ENCODE peak calls at places on chromosomes 11 and 22, in five cellular contexts. F, C, M, T and S are unnamed samples. For H3K4me1 and H3K36me3, the result is how much of the 10 kb centered on the place peaks cover.

GRCh38 chr11:20037358-20037757 is 122.9 kb downstream of the DBX1 start:
- DNase-seq in F (no peak), C (no peak), M (no peak), T (no peak), S (no peak)

GRCh38 chr11:86558219-86558618 is 114.2 kb downstream of the ME3 start:
- DNase-seq in F (no peak), C (no peak), M (no peak), T (no peak), S (no peak)

GRCh38 chr11:134984421-134984820 is 572.4 kb upstream of the B3GAT1 start:
- DNase-seq in F (no peak), C (no peak), M (no peak), T (no peak), S (no peak)

GRCh38 chr22:17098379-17098819 is 13.6 kb downstream of the IL17RA start:
- DNase-seq in F (no peak), C (no peak), M (no peak), T (no peak), S (no peak)

GRCh38 chr11:95904009-95904650 is 19.8 kb downstream of the MTMR2 start:
- DNase-seq in F (no peak), C (no peak), M (no peak), T (no peak), S (no peak)

GRCh38 chr11:69881467-69882269 is 62.5 kb upstream of the FGF3 start:
- DNase-seq in F (no peak), C (no peak), M (no peak), T (peak), S (peak)

GRCh38 chr11:76990628-76991027 is 43.6 kb upstream of the B3GNT6 start:
- DNase-seq in F (no peak), C (no peak), M (no peak), T (no peak), S (no peak)

GRCh38 chr11:65559951-65560537 is 1.9 kb upstream of the LTBP3 start:
- DNase-seq in F (peak), C (no peak), M (no peak), T (no peak), S (peak)

GRCh38 chr11:27403195-27403594 is 40.2 kb upstream of the CCDC34 start:
- DNase-seq in F (no peak), C (no peak), M (no peak), T (no peak), S (no peak)

GRCh38 chr11:1877211-1878133 is 14.2 kb downstream of the PRR33 start:
- DNase-seq in F (peak), C (peak), M (peak), T (no peak), S (peak)

GRCh38 chr11:103829596-103829995 is 206.8 kb upstream of the DDI1 start:
- DNase-seq in F (no peak), C (no peak), M (no peak), T (no peak), S (no peak)

GRCh38 chr11:65432686-65433582 is 10.3 kb downstream of the NEAT1 start:
- DNase-seq in F (peak), C (no peak), M (no peak), T (peak), S (no peak)

GRCh38 chr11:44133335-44133946 is 38.0 kb downstream of the EXT2 start:
- DNase-seq in F (peak), C (no peak), M (no peak), T (peak), S (no peak)

GRCh38 chr11:32893947-32894827 is 1.6 kb downstream of the QSER1 start:
- DNase-seq in F (peak), C (peak), M (no peak), T (peak), S (no peak)

GRCh38 chr11:11667056-11667455 is 45.3 kb upstream of the GALNT18 start:
- DNase-seq in F (peak), C (no peak), M (no peak), T (no peak), S (no peak)

GRCh38 chr11:128688031-128688713 is 5.7 kb upstream of the FLI1 start:
- DNase-seq in F (no peak), C (no peak), M (no peak), T (no peak), S (no peak)

GRCh38 chr22:20965888-20966855 is 883 bp upstream of the AIFM3 start:
- DNase-seq in F (no peak), C (no peak), M (no peak), T (no peak), S (peak)

GRCh38 chr11:88183233-88183632 is 8.0 kb upstream of the RAB38 start:
- DNase-seq in F (no peak), C (no peak), M (no peak), T (no peak), S (no peak)

GRCh38 chr11:13465909-13466371 is 2.9 kb upstream of the BTBD10 start:
- DNase-seq in F (peak), C (no peak), M (no peak), T (peak), S (no peak)

GRCh38 chr11:121953122-121953521 is 162.9 kb downstream of the BLID start:
- DNase-seq in F (no peak), C (no peak), M (no peak), T (no peak), S (no peak)

GRCh38 chr11:67409261-67409666 is 5.4 kb downstream of the TBC1D10C start:
- DNase-seq in F (no peak), C (peak), M (peak), T (no peak), S (peak)

GRCh38 chr22:32646476-32646875 is 155.0 kb upstream of the TIMP3 start:
- DNase-seq in F (no peak), C (no peak), M (no peak), T (no peak), S (no peak)

GRCh38 chr11:43278302-43278956 is 33.4 kb upstream of the API5 start:
- DNase-seq in F (peak), C (no peak), M (no peak), T (peak), S (no peak)

GRCh38 chr11:64084962-64085710 is 49.4 kb downstream of the FLRT1 start:
- DNase-seq in F (no peak), C (no peak), M (peak), T (no peak), S (no peak)

GRCh38 chr11:44537679-44538078 is 27.8 kb upstream of the CD82 start:
- DNase-seq in F (no peak), C (no peak), M (no peak), T (no peak), S (no peak)

GRCh38 chr11:111982019-111982464 is 43.2 kb upstream of the DLAT start:
- DNase-seq in F (peak), C (peak), M (peak), T (peak), S (peak)

GRCh38 chr11:121613724-121614123 is 161.0 kb upstream of the SORL1-AS1 start:
- DNase-seq in F (no peak), C (no peak), M (no peak), T (no peak), S (no peak)

GRCh38 chr22:21815958-21816357 is 51.5 kb downstream of the MAPK1 start:
- DNase-seq in F (no peak), C (no peak), M (no peak), T (no peak), S (no peak)

GRCh38 chr22:20946080-20946986 is 20.7 kb upstream of the AIFM3 start:
- DNase-seq in F (peak), C (no peak), M (no peak), T (no peak), S (no peak)

GRCh38 chr11:65538232-65538914 is 13.5 kb downstream of the SCYL1 start:
- DNase-seq in F (no peak), C (no peak), M (no peak), T (no peak), S (no peak)

GRCh38 chr11:102266111-102266510 is 51.2 kb upstream of the BIRC3 start:
- DNase-seq in F (no peak), C (no peak), M (no peak), T (no peak), S (no peak)

GRCh38 chr22:36435516-36436415 is 45.7 kb downstream of the TXN2 start:
- DNase-seq in F (no peak), C (peak), M (peak), T (peak), S (peak)

GRCh38 chr11:75858613-75859012 is 43.6 kb downstream of the UVRAG start:
- DNase-seq in F (peak), C (no peak), M (no peak), T (no peak), S (no peak)

GRCh38 chr11:67060111-67060522 is 3.5 kb downstream of the RHOD start:
- DNase-seq in F (peak), C (no peak), M (no peak), T (no peak), S (no peak)

GRCh38 chr22:44272330-44272729 is 40.4 kb downstream of the SHISAL1 start:
- DNase-seq in F (no peak), C (no peak), M (no peak), T (no peak), S (no peak)
- H3K4me3 ChIP-seq in F (no peak), C (no peak), M (no peak), T (no peak), S (no peak)

GRCh38 chr22:50318356-50318697 is 8.5 kb downstream of the DENND6B start:
- DNase-seq in F (no peak), C (no peak), M (no peak), T (no peak), S (no peak)
- H3K4me1 ChIP-seq in F (under half), C (under half), M (under half), T (under half), S (under half)

GRCh38 chr22:24324137-24324536 is 53.5 kb downstream of the SPECC1L start:
- DNase-seq in F (no peak), C (no peak), M (no peak), T (no peak), S (no peak)
- H3K36me3 ChIP-seq in F (under half), C (under half), M (half or more), T (half or more), S (under half)

GRCh38 chr11:6771926-6772898 is at the start of gene OR2AG2:
- DNase-seq in F (no peak), C (no peak), M (no peak), T (no peak), S (no peak)
- H3K4me3 ChIP-seq in F (no peak), C (no peak), M (no peak), T (no peak), S (no peak)

GRCh38 chr11:62883677-62884076 is 3.0 kb downstream of the SLC3A2 start:
- DNase-seq in F (no peak), C (no peak), M (no peak), T (no peak), S (no peak)
- H3K4me1 ChIP-seq in F (under half), C (under half), M (half or more), T (under half), S (under half)

GRCh38 chr22:30582051-30582450 is 7.6 kb upstream of the GAL3ST1 start:
- DNase-seq in F (no peak), C (no peak), M (no peak), T (no peak), S (no peak)
- H3K36me3 ChIP-seq in F (under half), C (half or more), M (half or more), T (half or more), S (under half)

GRCh38 chr11:129968611-129969419 is 33.8 kb downstream of the PRDM10 start:
- DNase-seq in F (no peak), C (no peak), M (no peak), T (no peak), S (no peak)
- H3K4me3 ChIP-seq in F (no peak), C (no peak), M (no peak), T (no peak), S (no peak)

DNA sequence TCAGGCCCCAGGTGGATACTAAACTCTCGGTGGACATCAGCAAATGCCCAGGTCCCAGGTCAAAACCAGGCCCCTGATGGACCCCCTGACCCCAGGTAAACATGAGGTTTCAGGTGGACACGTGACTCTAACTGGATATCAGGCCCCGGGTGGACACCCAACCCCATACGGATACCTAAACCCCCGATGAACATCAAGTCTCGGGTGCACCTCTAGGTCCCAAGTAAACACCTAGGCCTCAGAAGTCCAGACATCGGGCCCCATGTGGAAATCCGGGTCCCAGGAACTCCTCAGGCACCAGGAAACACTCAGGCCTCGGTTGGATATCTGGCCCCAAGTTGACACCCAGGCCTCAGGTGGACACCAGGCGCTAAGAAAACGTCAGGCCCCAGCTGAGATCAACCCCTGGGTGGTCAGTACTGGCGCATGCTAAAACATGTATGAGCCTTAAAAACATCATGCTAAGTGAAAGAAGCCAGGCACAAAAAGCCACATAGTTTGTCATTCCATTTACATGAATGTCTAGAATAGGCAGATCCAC is 54.4 kb upstream of the SEPTIN5 start:
- DNase-seq in F (no peak), C (no peak), M (no peak), T (no peak), S (no peak)
- H3K4me1 ChIP-seq in F (under half), C (under half), M (under half), T (under half), S (under half)